ENCODE peak calls at places on chromosomes 7 and 10, in four cellular contexts. L is foreskin fibroblast, F is sigmoid colon, W is T-cell. I is an unnamed sample.

GRCh38 chr7:151537818-151538561 is 18.3 kb upstream of the RHEB start:
- DNase-seq in W (no peak), L (no peak), F (peak), I (peak)

GRCh38 chr10:20714518-20714917 is 182.6 kb downstream of the NEBL start:
- DNase-seq in L (no peak), F (no peak), W (no peak), I (no peak)

GRCh38 chr7:14021069-14021468 is 31.6 kb upstream of the ETV1 start:
- DNase-seq in F (no peak), W (no peak), L (peak), I (no peak)

GRCh38 chr7:99648843-99649242 is 31.0 kb downstream of the CYP3A5 start:
- DNase-seq in F (no peak), L (no peak), W (no peak), I (no peak)

GRCh38 chr7:108480311-108480710 is 24.1 kb upstream of the NRCAM start:
- DNase-seq in W (no peak), L (no peak), F (no peak), I (no peak)

GRCh38 chr7:121395494-121395960 is 581 bp downstream of the FAM3C start:
- DNase-seq in F (no peak), L (peak), W (peak), I (peak)

GRCh38 chr7:73941836-73942551 is 81.0 kb downstream of the TMEM270 start:
- DNase-seq in L (peak), W (no peak), F (no peak), I (no peak)

GRCh38 chr7:90288154-90288553 is 33.0 kb downstream of the FAM237B start:
- DNase-seq in L (no peak), W (no peak), F (no peak), I (no peak)

GRCh38 chr10:106185991-106186390 is 978.5 kb downstream of the SORCS1 start:
- DNase-seq in L (peak), F (no peak), W (no peak), I (no peak)

GRCh38 chr7:13017325-13017853 is 330.0 kb downstream of the ARL4A start:
- DNase-seq in W (no peak), L (peak), F (no peak), I (no peak)

GRCh38 chr10:22740180-22740579 is 25.8 kb upstream of the PIP4K2A start:
- DNase-seq in F (no peak), L (peak), W (no peak), I (no peak)

GRCh38 chr7:108420482-108420908 is 35.7 kb downstream of the NRCAM start:
- DNase-seq in F (no peak), L (no peak), W (no peak), I (no peak)

GRCh38 chr7:98107313-98107691 is 640 bp downstream of the LMTK2 start:
- DNase-seq in L (no peak), W (no peak), F (no peak), I (peak)

GRCh38 chr10:11424456-11425287 is 186.8 kb downstream of the USP6NL start:
- DNase-seq in W (no peak), L (peak), F (no peak), I (peak)

GRCh38 chr7:134954197-134955082 is 31.9 kb upstream of the AGBL3 start:
- DNase-seq in L (peak), W (no peak), F (no peak), I (peak)

GRCh38 chr7:155467846-155468821 is 10.2 kb downstream of the EN2 start:
- DNase-seq in F (no peak), L (no peak), W (no peak), I (no peak)

GRCh38 chr7:29485376-29486190 is 78.1 kb upstream of the PRR15 start:
- DNase-seq in W (no peak), L (no peak), F (no peak), I (no peak)

GRCh38 chr10:15088428-15089261 is at the start of gene ACBD7:
- DNase-seq in F (peak), W (peak), L (peak), I (peak)

GRCh38 chr10:77643795-77644468 is 6.3 kb upstream of the KCNMA1 start:
- DNase-seq in W (peak), L (peak), F (no peak), I (peak)